ENCODE peak calls at places on chromosomes 13 and 19, in ten cellular contexts. W is tibial nerve, E is thoracic aorta, Y is cardiac muscle cell, R is HL-60, Q is tibial artery, C is bronchial epithelial cell, P is esophagus squamous epithelium, H is mammary epithelial cell, D is kidney epithelial cell. K is an unnamed sample. For H3K27me3, the result is how much of the 10 kb centered on the place peaks cover.

GRCh38 chr13:103510007-103510406 is 443.8 kb upstream of the SLC10A2 start:
- DNase-seq in W (no peak), E (no peak), Y (no peak), R (no peak), Q (no peak), C (no peak), P (no peak), H (no peak), D (no peak), K (no peak)

GRCh38 chr19:23665651-23666410 is 21.2 kb downstream of the ZNF675 start:
- DNase-seq in W (no peak), E (no peak), Y (no peak), R (no peak), Q (no peak), C (no peak), P (no peak), H (no peak), D (no peak), K (no peak)

GRCh38 chr13:31038834-31039552 is 106.5 kb downstream of the TEX26 start:
- DNase-seq in W (no peak), E (no peak), Y (peak), R (peak), Q (no peak), C (no peak), P (no peak), H (peak), D (peak), K (no peak)

GRCh38 chr19:45467115-45467455 is 711 bp upstream of the FOSB start:
- DNase-seq in W (no peak), E (no peak), Y (peak), R (no peak), Q (no peak), C (no peak), P (no peak), H (no peak), D (no peak), K (no peak)

GRCh38 chr13:103031332-103031873 is 34.8 kb downstream of the SLC10A2 start:
- DNase-seq in W (no peak), E (no peak), Y (no peak), R (no peak), Q (no peak), C (peak), P (no peak), H (peak), D (no peak), K (no peak)

GRCh38 chr13:39688699-39689405 is 33.4 kb downstream of the COG6 start:
- DNase-seq in W (no peak), E (no peak), Y (peak), R (no peak), Q (no peak), C (no peak), P (no peak), H (no peak), D (no peak), K (no peak)

GRCh38 chr13:97072297-97072696 is 78.0 kb upstream of the OXGR1 start:
- DNase-seq in W (no peak), E (no peak), Y (no peak), R (no peak), Q (no peak), C (no peak), P (no peak), H (no peak), D (no peak), K (no peak)

GRCh38 chr19:12801466-12802266 is at the start of the genes PRDX2 and THSD8:
- DNase-seq in W (no peak), E (no peak), Y (peak), R (no peak), Q (peak), C (no peak), P (no peak), H (peak), D (no peak), K (peak)

GRCh38 chr13:34419025-34419424 is 523.0 kb upstream of the NBEA start:
- DNase-seq in W (no peak), E (no peak), Y (no peak), R (no peak), Q (no peak), C (no peak), P (no peak), H (no peak), D (no peak), K (no peak)

GRCh38 chr13:39536906-39537305 is 66.1 kb downstream of the LHFPL6 start:
- DNase-seq in W (no peak), E (no peak), Y (no peak), R (no peak), Q (no peak), C (no peak), P (no peak), H (no peak), D (no peak), K (no peak)

GRCh38 chr13:32314968-32315254 is 252 bp downstream of the ZAR1L start:
- DNase-seq in W (no peak), E (no peak), Y (peak), R (no peak), Q (peak), C (peak), P (no peak), H (peak), D (no peak), K (peak)

GRCh38 chr19:10111405-10111811 is at the start of gene P2RY11:
- DNase-seq in W (no peak), E (no peak), Y (no peak), R (peak), Q (no peak), C (no peak), P (no peak), H (no peak), D (no peak), K (peak)

GRCh38 chr19:18368504-18369222 is 17.3 kb upstream of the GDF15 start:
- DNase-seq in W (no peak), E (no peak), Y (no peak), R (no peak), Q (no peak), C (no peak), P (no peak), H (no peak), D (no peak), K (peak)

GRCh38 chr13:96200810-96201209 is 110.9 kb downstream of the HS6ST3 start:
- DNase-seq in W (no peak), E (no peak), Y (no peak), R (no peak), Q (no peak), C (no peak), P (no peak), H (no peak), D (no peak), K (no peak)

GRCh38 chr13:45416521-45417125 is 1.6 kb downstream of the SLC25A30 start:
- DNase-seq in W (no peak), E (no peak), Y (no peak), R (no peak), Q (no peak), C (no peak), P (no peak), H (no peak), D (no peak), K (no peak)

GRCh38 chr13:26584713-26585112 is 27.2 kb downstream of the WASF3 start:
- DNase-seq in W (no peak), E (no peak), Y (peak), R (no peak), Q (no peak), C (no peak), P (no peak), H (peak), D (no peak), K (no peak)

GRCh38 chr13:32023698-32024097 is 7.9 kb upstream of the FRY start:
- DNase-seq in W (no peak), E (no peak), Y (peak), R (no peak), Q (no peak), C (no peak), P (no peak), H (no peak), D (no peak), K (no peak)

GRCh38 chr13:19572280-19572679 is 10.9 kb upstream of the TPTE2 start:
- DNase-seq in W (no peak), E (no peak), Y (no peak), R (no peak), Q (no peak), C (no peak), P (no peak), H (no peak), D (no peak), K (no peak)

GRCh38 chr19:7928741-7929701 is 3.1 kb upstream of the CTXN1 start:
- DNase-seq in W (peak), E (no peak), Y (peak), R (no peak), Q (peak), C (peak), P (no peak), H (peak), D (peak), K (peak)

GRCh38 chr13:57569981-57570380 is 61.6 kb upstream of the PCDH17 start:
- DNase-seq in W (no peak), E (no peak), Y (no peak), R (no peak), Q (no peak), C (no peak), P (no peak), H (no peak), D (peak), K (no peak)

GRCh38 chr19:46520616-46521015 is 24.9 kb upstream of the PNMA8B start:
- DNase-seq in W (no peak), E (no peak), Y (no peak), R (no peak), Q (no peak), C (no peak), P (no peak), H (no peak), D (no peak), K (peak)
- H3K4me3 ChIP-seq in W (no peak), E (no peak), Y (no peak), R (no peak), Q (no peak), C (no peak), P (no peak), H (no peak), D (no peak), K (no peak)

DNA sequence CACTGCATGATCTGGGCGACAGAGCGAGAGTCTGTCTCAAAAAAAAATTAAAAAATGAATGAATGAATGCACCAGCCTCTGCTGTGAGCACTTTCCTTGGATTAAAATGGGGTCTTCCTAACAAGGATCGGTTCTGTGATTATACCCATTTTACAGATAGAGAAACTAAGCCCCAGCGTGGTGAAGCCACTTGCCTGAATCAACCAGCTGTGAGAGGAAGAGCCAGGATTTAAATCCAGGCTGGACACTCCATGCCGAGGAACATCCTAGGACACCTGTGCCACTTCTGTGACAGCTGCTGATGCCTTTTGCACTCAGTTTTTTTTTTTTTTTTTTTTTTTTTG is 14.1 kb downstream of the TLE5 start:
- DNase-seq in W (no peak), E (no peak), Y (no peak), R (no peak), Q (no peak), C (no peak), P (no peak), H (no peak), D (no peak), K (no peak)
- H3K27me3 ChIP-seq in W (under half), E (under half), Y (under half), R (under half), Q (under half), C (under half), P (under half), H (under half), D (under half), K (under half)

DNA sequence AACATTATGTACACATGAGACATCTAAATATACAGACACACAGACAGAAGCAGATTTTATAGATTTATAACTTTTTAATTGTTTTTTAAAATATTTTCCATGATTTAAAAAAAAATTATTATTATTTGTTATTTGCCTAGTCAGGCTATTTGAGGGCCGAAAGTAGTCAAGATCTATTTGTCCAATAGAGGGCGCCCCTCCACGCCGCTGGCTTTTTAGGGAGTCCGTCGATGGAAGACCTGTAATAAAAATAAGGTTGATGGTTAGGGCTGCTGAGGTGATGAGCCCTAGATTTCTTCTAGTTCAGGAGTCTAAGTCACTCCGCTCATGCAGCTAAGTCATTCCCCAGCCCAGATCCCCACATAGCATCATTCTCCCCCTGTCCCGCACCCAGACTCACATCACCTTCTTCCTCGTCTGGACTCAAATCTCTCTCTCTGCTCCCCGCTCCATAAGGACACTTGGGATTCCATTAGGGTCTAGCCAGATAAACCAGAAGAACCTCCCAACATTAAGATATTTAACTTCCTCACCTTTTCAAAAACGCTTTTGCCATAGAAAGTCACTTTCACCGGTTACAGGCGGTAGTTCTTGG is 33.9 kb upstream of the CEACAM21 start:
- DNase-seq in W (peak), E (no peak), Y (peak), R (no peak), Q (peak), C (peak), P (no peak), H (peak), D (no peak), K (peak)
- H3K4me3 ChIP-seq in W (no peak), E (no peak), Y (no peak), R (no peak), Q (no peak), C (no peak), P (no peak), H (no peak), D (no peak), K (no peak)

GRCh38 chr19:29963576-29963975 is 21.5 kb downstream of the URI1 start:
- DNase-seq in W (no peak), E (no peak), Y (no peak), R (no peak), Q (no peak), C (no peak), P (no peak), H (no peak), D (no peak), K (no peak)
- H3K27me3 ChIP-seq in W (under half), E (under half), Y (under half), R (under half), Q (under half), C (under half), P (under half), H (under half), D (under half), K (under half)

GRCh38 chr13:84211048-84211447 is 328.8 kb upstream of the SLITRK1 start:
- DNase-seq in W (no peak), E (no peak), Y (no peak), R (no peak), Q (no peak), C (no peak), P (no peak), H (no peak), D (no peak), K (no peak)

GRCh38 chr13:84207509-84207908 is 325.2 kb upstream of the SLITRK1 start:
- DNase-seq in W (no peak), E (no peak), Y (no peak), R (no peak), Q (no peak), C (no peak), P (no peak), H (no peak), D (no peak), K (no peak)

DNA sequence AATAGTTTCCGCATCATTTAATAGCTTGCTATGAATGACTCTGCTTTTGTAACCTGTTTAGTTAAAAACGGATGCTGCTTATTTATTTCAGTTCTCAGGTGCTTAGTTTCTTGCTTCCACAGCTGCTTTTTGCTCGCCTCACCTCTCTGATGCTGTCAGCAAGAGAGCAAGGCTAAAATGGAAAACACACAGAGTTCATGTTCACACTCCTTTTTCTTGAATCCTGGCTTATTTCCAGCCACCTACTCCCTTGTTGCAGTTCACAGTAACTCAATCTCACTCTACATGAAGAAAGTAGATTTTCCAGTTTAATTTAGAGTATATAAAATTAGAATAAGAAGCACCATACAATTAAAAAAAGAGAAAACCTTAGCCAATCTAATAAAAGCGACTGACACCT is 326.0 kb upstream of the SLITRK1 start:
- DNase-seq in W (no peak), E (no peak), Y (no peak), R (no peak), Q (no peak), C (no peak), P (no peak), H (no peak), D (no peak), K (no peak)
- H3K4me3 ChIP-seq in W (no peak), E (no peak), Y (no peak), R (no peak), Q (no peak), C (no peak), P (no peak), H (no peak), D (no peak), K (no peak)

GRCh38 chr13:94140027-94140426 is 339.5 kb downstream of the DCT start:
- DNase-seq in W (no peak), E (no peak), Y (no peak), R (no peak), Q (no peak), C (no peak), P (no peak), H (no peak), D (no peak), K (peak)

GRCh38 chr13:94143624-94144350 is 335.7 kb downstream of the DCT start:
- DNase-seq in W (no peak), E (no peak), Y (no peak), R (no peak), Q (no peak), C (no peak), P (no peak), H (no peak), D (no peak), K (peak)

GRCh38 chr13:94138831-94139230 is 340.7 kb downstream of the DCT start:
- DNase-seq in W (no peak), E (no peak), Y (no peak), R (no peak), Q (no peak), C (no peak), P (no peak), H (no peak), D (no peak), K (no peak)

DNA sequence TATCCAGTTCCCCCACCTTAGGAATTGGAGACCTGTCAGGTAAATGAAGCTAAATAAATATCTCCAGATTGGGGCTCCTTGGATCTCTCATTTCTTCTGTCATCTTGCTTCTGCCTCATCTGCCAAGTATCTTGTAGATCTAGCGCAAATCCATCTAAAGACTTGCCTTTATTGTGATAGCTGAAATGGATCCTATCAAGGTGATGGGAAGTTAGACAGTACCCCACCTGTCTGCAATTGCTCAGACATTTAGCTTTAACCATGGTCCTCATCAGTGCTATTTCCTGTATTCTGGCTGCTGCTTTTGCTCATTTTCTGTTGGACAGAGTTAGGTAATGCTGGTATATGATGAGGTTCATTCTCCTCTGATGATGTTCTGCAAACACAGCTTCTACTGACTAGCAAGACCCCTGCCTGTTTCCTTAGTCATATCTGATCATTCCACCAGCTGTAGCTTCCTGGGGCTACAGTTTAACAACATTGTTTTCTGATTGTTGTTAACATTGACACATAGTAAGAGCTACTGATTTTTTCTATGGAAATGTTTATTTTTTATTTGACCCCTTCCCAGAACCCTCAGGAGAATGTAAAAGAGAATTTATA is 340.0 kb downstream of the DCT start:
- DNase-seq in W (no peak), E (no peak), Y (no peak), R (no peak), Q (no peak), C (no peak), P (no peak), H (no peak), D (no peak), K (no peak)
- H3K27me3 ChIP-seq in W (under half), E (under half), Y (under half), R (under half), Q (under half), C (under half), P (under half), H (under half), D (under half), K (under half)

GRCh38 chr19:6774821-6775707 is 2.6 kb downstream of the VAV1 start:
- DNase-seq in W (no peak), E (no peak), Y (peak), R (peak), Q (peak), C (no peak), P (no peak), H (no peak), D (no peak), K (no peak)

GRCh38 chr19:6778386-6778785 is 5.9 kb downstream of the VAV1 start:
- DNase-seq in W (no peak), E (no peak), Y (no peak), R (no peak), Q (no peak), C (no peak), P (no peak), H (no peak), D (no peak), K (no peak)

GRCh38 chr19:6779204-6779603 is 6.7 kb downstream of the VAV1 start:
- DNase-seq in W (no peak), E (no peak), Y (no peak), R (no peak), Q (no peak), C (no peak), P (no peak), H (no peak), D (no peak), K (no peak)

GRCh38 chr19:6776999-6777398 is 4.5 kb downstream of the VAV1 start:
- DNase-seq in W (no peak), E (no peak), Y (no peak), R (no peak), Q (no peak), C (no peak), P (no peak), H (no peak), D (no peak), K (no peak)

GRCh38 chr19:6777434-6777833 is 4.9 kb downstream of the VAV1 start:
- DNase-seq in W (no peak), E (no peak), Y (no peak), R (no peak), Q (no peak), C (no peak), P (no peak), H (no peak), D (no peak), K (no peak)
- H3K4me3 ChIP-seq in W (no peak), E (no peak), Y (no peak), R (no peak), Q (no peak), C (no peak), P (no peak), H (no peak), D (no peak), K (no peak)

DNA sequence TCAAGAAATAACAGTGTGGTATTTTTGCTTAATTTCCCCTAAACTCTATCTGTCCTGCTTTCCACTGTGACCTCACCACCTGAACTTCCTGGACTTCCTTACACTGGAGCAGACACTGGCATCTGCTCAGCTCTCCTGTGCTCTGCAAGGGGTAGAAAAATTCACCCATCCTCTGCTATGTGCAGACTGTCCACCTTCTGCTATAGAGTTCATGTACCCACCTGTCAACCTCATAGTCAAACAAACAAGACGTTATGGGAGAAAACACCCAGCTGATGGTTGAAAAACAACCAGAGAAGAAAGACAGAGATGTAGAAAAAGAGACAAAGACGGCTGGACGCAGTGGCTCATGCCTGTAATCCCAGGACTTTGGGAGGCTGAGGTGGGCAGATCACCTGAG is 12.2 kb downstream of the LAIR1 start:
- DNase-seq in W (no peak), E (no peak), Y (no peak), R (no peak), Q (no peak), C (no peak), P (no peak), H (no peak), D (no peak), K (no peak)
- H3K27me3 ChIP-seq in W (under half), E (under half), Y (under half), R (under half), Q (under half), C (under half), P (under half), H (under half), D (under half), K (under half)

K was measured in H7.